ENCODE peak calls at places on chromosomes 5 and 9, in six cellular contexts. S, M, Z, K, L and Q are unnamed samples. For H3K4me1, the result is how much of the 10 kb centered on the place peaks cover.

GRCh38 chr5:171579162-171579561 is 159.7 kb downstream of the FGF18 start:
- DNase-seq in S (no peak), M (no peak), Z (peak), K (no peak), L (no peak), Q (no peak)

GRCh38 chr9:131799177-131799823 is 59.4 kb upstream of the RAPGEF1 start:
- DNase-seq in S (peak), M (peak), Z (no peak), K (peak), L (peak), Q (peak)

GRCh38 chr5:61089351-61089750 is 72.9 kb downstream of the SMIM15 start:
- DNase-seq in S (no peak), M (no peak), Z (no peak), K (no peak), L (no peak), Q (no peak)

GRCh38 chr5:30540150-30540549 is 653.3 kb upstream of the CDH6 start:
- DNase-seq in S (no peak), M (no peak), Z (no peak), K (no peak), L (no peak), Q (no peak)

GRCh38 chr5:117624226-117624625 is 1049.6 kb upstream of the SEMA6A start:
- DNase-seq in S (no peak), M (no peak), Z (no peak), K (no peak), L (no peak), Q (no peak)

GRCh38 chr9:27473135-27473534 is 51.0 kb upstream of the IFNK start:
- DNase-seq in S (no peak), M (no peak), Z (no peak), K (no peak), L (no peak), Q (no peak)

GRCh38 chr5:126106032-126106431 is 317.2 kb upstream of the GRAMD2B start:
- DNase-seq in S (no peak), M (no peak), Z (no peak), K (no peak), L (no peak), Q (no peak)

GRCh38 chr9:34983209-34983608 is 6.3 kb upstream of the DNAJB5 start:
- DNase-seq in S (no peak), M (no peak), Z (no peak), K (peak), L (no peak), Q (no peak)

GRCh38 chr9:134007150-134007549 is 15.0 kb upstream of the VAV2 start:
- DNase-seq in S (no peak), M (no peak), Z (no peak), K (no peak), L (no peak), Q (no peak)

GRCh38 chr9:22237497-22238363 is 208.9 kb upstream of the DMRTA1 start:
- DNase-seq in S (no peak), M (no peak), Z (no peak), K (no peak), L (no peak), Q (no peak)

GRCh38 chr5:131221888-131222287 is 42.0 kb upstream of the CDC42SE2 start:
- DNase-seq in S (no peak), M (no peak), Z (no peak), K (no peak), L (no peak), Q (no peak)

GRCh38 chr5:122751293-122751753 is 23.6 kb upstream of the SNX2 start:
- DNase-seq in S (no peak), M (peak), Z (no peak), K (no peak), L (no peak), Q (no peak)

GRCh38 chr9:37415011-37415719 is 7.3 kb upstream of the GRHPR start:
- DNase-seq in S (peak), M (peak), Z (peak), K (peak), L (peak), Q (peak)

GRCh38 chr5:170149206-170149515 is 43.5 kb downstream of the FOXI1 start:
- DNase-seq in S (no peak), M (no peak), Z (no peak), K (no peak), L (no peak), Q (no peak)

GRCh38 chr9:130240410-130241197 is 25.0 kb upstream of the HMCN2 start:
- DNase-seq in S (no peak), M (peak), Z (peak), K (peak), L (peak), Q (peak)

GRCh38 chr5:4949108-4949507 is 191.0 kb upstream of the ADAMTS16 start:
- DNase-seq in S (no peak), M (no peak), Z (no peak), K (no peak), L (no peak), Q (no peak)

GRCh38 chr5:56616454-56617160 is 198.7 kb upstream of the MAP3K1 start:
- DNase-seq in S (no peak), M (no peak), Z (no peak), K (no peak), L (no peak), Q (no peak)

GRCh38 chr9:89808801-89809200 is 204.0 kb downstream of the GADD45G start:
- DNase-seq in S (no peak), M (no peak), Z (no peak), K (no peak), L (peak), Q (no peak)

GRCh38 chr9:121576281-121577075 is 75.0 kb upstream of the DAB2IP start:
- DNase-seq in S (no peak), M (peak), Z (no peak), K (no peak), L (no peak), Q (no peak)

GRCh38 chr9:75083188-75083976 is 4.6 kb downstream of the NMRK1 start:
- DNase-seq in S (peak), M (peak), Z (no peak), K (no peak), L (no peak), Q (no peak)

GRCh38 chr5:52692618-52693017 is 95.1 kb upstream of the ITGA1 start:
- DNase-seq in S (no peak), M (no peak), Z (no peak), K (no peak), L (no peak), Q (no peak)

GRCh38 chr9:133955821-133956411 is 36.2 kb downstream of the VAV2 start:
- DNase-seq in S (peak), M (peak), Z (no peak), K (peak), L (no peak), Q (peak)

GRCh38 chr5:35884125-35884788 is 27.6 kb downstream of the IL7R start:
- DNase-seq in S (no peak), M (no peak), Z (no peak), K (peak), L (no peak), Q (no peak)

GRCh38 chr5:124742983-124743533 is 3.4 kb downstream of the ZNF608 start:
- DNase-seq in S (no peak), M (no peak), Z (no peak), K (peak), L (no peak), Q (no peak)

GRCh38 chr5:117236941-117237340 is 662.3 kb upstream of the SEMA6A start:
- DNase-seq in S (no peak), M (no peak), Z (no peak), K (no peak), L (no peak), Q (no peak)

GRCh38 chr5:108315829-108316228 is 66.1 kb downstream of the FBXL17 start:
- DNase-seq in S (no peak), M (no peak), Z (no peak), K (no peak), L (no peak), Q (no peak)

GRCh38 chr5:122547219-122547618 is 227.7 kb upstream of the SNX2 start:
- DNase-seq in S (no peak), M (no peak), Z (no peak), K (no peak), L (no peak), Q (no peak)

GRCh38 chr9:112132356-112132755 is 42.7 kb downstream of the SUSD1 start:
- DNase-seq in S (no peak), M (no peak), Z (no peak), K (no peak), L (no peak), Q (no peak)

GRCh38 chr9:80467632-80468031 is 895.9 kb downstream of the TLE4 start:
- DNase-seq in S (no peak), M (no peak), Z (no peak), K (no peak), L (no peak), Q (no peak)

GRCh38 chr9:9216934-9217333 is 1395.9 kb downstream of the PTPRD start:
- DNase-seq in S (no peak), M (no peak), Z (no peak), K (no peak), L (no peak), Q (no peak)

GRCh38 chr5:101425345-101425744 is 522.3 kb upstream of the ST8SIA4 start:
- DNase-seq in S (no peak), M (no peak), Z (no peak), K (no peak), L (no peak), Q (no peak)

GRCh38 chr5:122306461-122306860 is 5.6 kb upstream of the SNCAIP start:
- DNase-seq in S (no peak), M (no peak), Z (no peak), K (no peak), L (no peak), Q (no peak)

GRCh38 chr9:19689324-19690087 is 99.3 kb downstream of the SLC24A2 start:
- DNase-seq in S (no peak), M (no peak), Z (no peak), K (no peak), L (no peak), Q (no peak)

GRCh38 chr9:128946945-128947422 is 419 bp downstream of the DOLK start:
- DNase-seq in S (peak), M (peak), Z (no peak), K (no peak), L (peak), Q (no peak)

GRCh38 chr5:107926121-107926520 is 255.4 kb upstream of the EFNA5 start:
- DNase-seq in S (no peak), M (no peak), Z (no peak), K (no peak), L (no peak), Q (no peak)

GRCh38 chr9:37466037-37466709 is 923 bp upstream of the ZBTB5 start:
- DNase-seq in S (no peak), M (peak), Z (peak), K (peak), L (peak), Q (peak)

GRCh38 chr5:128681764-128682664 is 144.0 kb upstream of the FBN2 start:
- DNase-seq in S (no peak), M (peak), Z (no peak), K (no peak), L (no peak), Q (no peak)
- H3K27ac ChIP-seq in S (no peak), M (no peak), Z (no peak), K (no peak), L (no peak), Q (no peak)

DNA sequence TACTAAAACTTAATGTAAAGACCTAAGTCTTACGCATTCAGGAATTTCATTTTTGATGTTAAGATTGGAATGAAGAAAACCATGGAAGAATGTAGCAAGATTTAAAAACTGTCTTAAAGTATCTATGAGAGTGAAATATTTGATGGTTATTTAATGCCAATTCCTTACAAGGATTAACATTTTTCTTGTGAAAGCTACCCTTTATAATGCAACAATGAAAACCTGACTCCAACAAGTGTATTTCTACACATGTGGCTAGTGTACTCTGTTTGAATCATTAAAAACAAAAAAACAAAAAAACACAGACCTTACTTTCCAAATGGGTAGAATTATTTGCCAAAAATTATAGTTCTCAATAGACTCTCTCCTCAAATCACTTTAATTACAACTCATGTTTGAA is 172.0 kb downstream of the NNT start:
- DNase-seq in S (no peak), M (no peak), Z (no peak), K (no peak), L (no peak), Q (no peak)
- H3K4me1 ChIP-seq in S (under half), M (under half), Z (under half), K (under half), L (under half), Q (under half)

GRCh38 chr5:173765661-173766060 is 122.5 kb upstream of the CPEB4 start:
- DNase-seq in S (no peak), M (no peak), Z (no peak), K (no peak), L (no peak), Q (no peak)
- H3K27ac ChIP-seq in S (no peak), M (no peak), Z (no peak), K (no peak), L (peak), Q (no peak)

GRCh38 chr5:177569894-177570293 is 15.5 kb upstream of the FAM193B start:
- DNase-seq in S (no peak), M (no peak), Z (no peak), K (no peak), L (no peak), Q (no peak)

GRCh38 chr5:177568326-177568725 is 14.0 kb upstream of the FAM193B start:
- DNase-seq in S (no peak), M (no peak), Z (no peak), K (no peak), L (no peak), Q (no peak)

GRCh38 chr5:177565046-177565445 is 10.7 kb upstream of the FAM193B start:
- DNase-seq in S (no peak), M (no peak), Z (no peak), K (no peak), L (no peak), Q (no peak)
- H3K4me1 ChIP-seq in S (under half), M (under half), Z (under half), K (under half), L (under half), Q (under half)

DNA sequence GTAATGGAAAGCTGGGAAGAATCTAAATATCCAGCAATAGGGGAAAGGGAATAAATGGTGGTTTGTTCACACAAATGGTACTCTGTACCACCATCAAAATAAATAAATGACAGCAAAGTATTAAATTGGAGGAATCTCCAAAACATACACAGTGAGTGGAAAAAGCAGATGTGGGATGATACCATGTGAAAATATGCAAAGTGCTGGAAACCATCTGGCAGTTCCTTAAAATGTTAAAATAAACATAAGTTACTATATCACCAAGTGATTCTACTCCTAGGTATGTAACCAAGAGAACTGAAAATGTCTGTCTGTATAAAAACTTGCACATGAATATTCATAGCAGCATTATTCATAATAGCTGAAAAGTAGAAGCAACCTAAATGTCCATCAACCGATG is 41.9 kb upstream of the TEX48 start:
- DNase-seq in S (no peak), M (no peak), Z (no peak), K (no peak), L (no peak), Q (no peak)
- H3K27ac ChIP-seq in S (no peak), M (no peak), Z (no peak), K (no peak), L (no peak), Q (no peak)

DNA sequence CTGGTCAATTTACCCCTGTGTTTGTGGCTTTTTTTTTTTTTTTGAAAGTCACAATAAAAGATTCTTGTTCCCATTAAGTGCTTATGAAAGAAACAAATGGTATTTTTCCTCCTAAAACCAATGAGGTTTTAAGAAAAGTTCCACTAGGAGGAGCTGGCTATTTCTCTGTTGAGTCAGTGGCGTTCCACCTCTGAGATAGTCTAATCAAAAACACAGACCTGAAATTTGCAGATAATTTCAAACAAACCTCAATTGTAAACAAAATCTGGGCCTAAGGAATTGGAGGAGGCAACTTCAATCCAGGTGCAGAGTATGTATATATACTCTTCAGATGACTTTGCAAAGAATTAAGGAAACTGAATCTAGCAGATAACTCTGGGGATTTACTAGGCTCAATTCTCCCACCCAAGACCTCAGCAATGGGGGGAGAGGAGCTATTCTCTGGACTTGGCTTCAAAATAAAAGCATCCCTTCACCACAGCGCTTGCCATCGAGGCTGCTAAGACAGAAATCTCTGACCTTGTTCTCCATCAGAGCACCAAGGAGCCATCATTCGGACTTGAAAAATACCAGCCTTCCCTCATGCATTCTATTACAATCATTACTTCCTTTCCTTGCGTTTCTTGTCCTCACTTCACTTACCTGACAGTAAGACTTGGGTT is 52.4 kb downstream of the FANCC start:
- DNase-seq in S (no peak), M (peak), Z (no peak), K (peak), L (no peak), Q (no peak)
- H3K4me1 ChIP-seq in S (under half), M (under half), Z (under half), K (under half), L (under half), Q (under half)

GRCh38 chr5:142896325-142897007 is 126.3 kb downstream of the ARHGAP26 start:
- DNase-seq in S (no peak), M (no peak), Z (no peak), K (no peak), L (no peak), Q (no peak)
- H3K27ac ChIP-seq in S (no peak), M (no peak), Z (no peak), K (no peak), L (no peak), Q (no peak)

GRCh38 chr5:154860123-154860522 is 1.7 kb downstream of the CNOT8 start:
- DNase-seq in S (no peak), M (no peak), Z (no peak), K (peak), L (peak), Q (no peak)

GRCh38 chr5:154862766-154863165 is 4.3 kb downstream of the CNOT8 start:
- DNase-seq in S (no peak), M (no peak), Z (no peak), K (no peak), L (no peak), Q (no peak)

GRCh38 chr5:154861946-154862345 is 3.5 kb downstream of the CNOT8 start:
- DNase-seq in S (no peak), M (no peak), Z (no peak), K (no peak), L (no peak), Q (no peak)

GRCh38 chr5:154858972-154859950 is 834 bp downstream of the CNOT8 start:
- DNase-seq in S (peak), M (no peak), Z (no peak), K (peak), L (no peak), Q (peak)

GRCh38 chr5:154860765-154861164 is 2.3 kb downstream of the CNOT8 start:
- DNase-seq in S (no peak), M (no peak), Z (no peak), K (peak), L (no peak), Q (no peak)
- H3K4me1 ChIP-seq in S (under half), M (under half), Z (half or more), K (under half), L (under half), Q (under half)